ENCODE peak calls at places on chromosomes 3 and 15, in eight cellular contexts. X is tibial artery, K is aorta, A is neuronal stem cell, H is mammary epithelial cell, O is thoracic aorta, G is Peyer's patch, R is SJSA1. I is an unnamed sample.

GRCh38 chr3:172061724-172062184 is 22.4 kb downstream of the FNDC3B start:
- DNase-seq in O (no peak), G (no peak), H (no peak), A (no peak), R (no peak), K (no peak), X (no peak), I (no peak)

GRCh38 chr15:44340410-44340809 is 51.9 kb downstream of the GOLM2 start:
- DNase-seq in H (peak; percentile 86), G (no peak), K (no peak), R (peak; percentile 55), X (no peak), A (no peak), O (no peak), I (no peak)

GRCh38 chr3:7112523-7113056 is 251.7 kb downstream of the GRM7 start:
- DNase-seq in H (no peak), G (no peak), R (no peak), X (no peak), A (no peak), O (no peak), K (no peak), I (no peak)

GRCh38 chr15:98063871-98064270 is 103.4 kb downstream of the ARRDC4 start:
- DNase-seq in H (no peak), X (no peak), A (no peak), G (no peak), R (no peak), O (no peak), K (no peak), I (no peak)

GRCh38 chr3:170802164-170803151 is 67.5 kb downstream of the RPL22L1 start:
- DNase-seq in X (peak; percentile 69), A (no peak), G (no peak), H (peak; percentile 65), R (peak; percentile 88), O (no peak), K (no peak), I (no peak)

GRCh38 chr3:88061749-88062148 is 2.7 kb downstream of the ZNF654 start:
- DNase-seq in O (no peak), G (no peak), R (no peak), X (no peak), K (no peak), A (no peak), H (no peak), I (no peak)

GRCh38 chr3:79027593-79027992 is 740.2 kb downstream of the ROBO1 start:
- DNase-seq in K (no peak), G (no peak), H (no peak), R (no peak), X (no peak), O (no peak), A (no peak), I (no peak)

GRCh38 chr3:177721864-177722370 is 524.6 kb upstream of the TBL1XR1 start:
- DNase-seq in G (no peak), R (no peak), A (no peak), H (no peak), O (no peak), X (no peak), K (no peak), I (no peak)

GRCh38 chr15:36925671-36926421 is 174.5 kb downstream of the MEIS2 start:
- DNase-seq in R (no peak), G (no peak), O (no peak), H (no peak), X (no peak), K (no peak), A (no peak), I (no peak)

GRCh38 chr3:156429125-156429524 is 125.8 kb downstream of the SSR3 start:
- DNase-seq in X (no peak), O (no peak), A (no peak), G (no peak), K (no peak), H (no peak), R (no peak), I (no peak)

GRCh38 chr15:68376447-68377060 is 55.4 kb downstream of the ITGA11 start:
- DNase-seq in K (no peak), G (no peak), O (no peak), H (no peak), R (peak; percentile 27), A (no peak), X (peak; percentile 34), I (no peak)

GRCh38 chr3:22728406-22728805 is 474.7 kb upstream of the UBE2E2 start:
- DNase-seq in R (no peak), G (no peak), H (no peak), X (no peak), O (no peak), K (no peak), A (no peak), I (no peak)

GRCh38 chr3:162196964-162197363 is 700.4 kb downstream of the OTOL1 start:
- DNase-seq in K (no peak), A (no peak), H (no peak), R (no peak), O (no peak), X (no peak), G (no peak), I (no peak)

GRCh38 chr3:117954131-117954530 is 1080.5 kb downstream of the IGSF11 start:
- DNase-seq in K (no peak), H (no peak), G (no peak), X (no peak), O (no peak), R (no peak), A (no peak), I (no peak)

GRCh38 chr15:63576441-63576840 is 20.7 kb upstream of the FBXL22 start:
- DNase-seq in X (no peak), O (no peak), A (no peak), K (no peak), H (no peak), R (no peak), G (no peak), I (no peak)

GRCh38 chr3:48915296-48915695 is 3.3 kb upstream of the ARIH2 start:
- DNase-seq in R (no peak), O (no peak), X (no peak), H (no peak), A (no peak), G (no peak), K (no peak), I (no peak)

GRCh38 chr3:166123088-166123487 is 285.9 kb upstream of the BCHE start:
- DNase-seq in R (no peak), X (no peak), O (no peak), H (no peak), K (no peak), A (no peak), G (no peak), I (no peak)

GRCh38 chr15:96207377-96208006 is 123.0 kb upstream of the NR2F2 start:
- DNase-seq in G (no peak), R (no peak), H (no peak), K (no peak), X (no peak), A (no peak), O (no peak), I (no peak)

GRCh38 chr3:49707113-49707480 is 12.4 kb downstream of the AMIGO3 start:
- DNase-seq in O (no peak), A (no peak), G (no peak), H (peak; percentile 43), X (no peak), R (no peak), K (no peak), I (peak; percentile 11)

GRCh38 chr3:174440741-174441587 is 418.2 kb upstream of the NAALADL2 start:
- DNase-seq in K (peak; percentile 95), H (peak; percentile 87), O (peak; percentile 30), R (peak; percentile 84), G (peak; percentile 89), X (peak; percentile 93), A (peak; percentile 85), I (peak; percentile 88)
- H3K4me1 ChIP-seq in K (peaks cover 4% of the 10 kb centered on the region), H (peaks cover 19% of the 10 kb centered on the region), O (peaks cover 32% of the 10 kb centered on the region), R (peaks cover 22% of the 10 kb centered on the region), G (peaks cover 4% of the 10 kb centered on the region), X (no peaks in the 10 kb centered on the region), A (peaks cover 14% of the 10 kb centered on the region), I (peaks cover 2% of the 10 kb centered on the region)

GRCh38 chr15:57061696-57062095 is 143.3 kb downstream of the TCF12 start:
- DNase-seq in O (no peak), R (no peak), A (no peak), K (no peak), X (no peak), G (no peak), H (no peak), I (no peak)
- H3K4me1 ChIP-seq in O (peaks cover 38% of the 10 kb centered on the region), R (peaks cover 56% of the 10 kb centered on the region), A (peaks cover 7% of the 10 kb centered on the region), K (peaks cover 10% of the 10 kb centered on the region), X (no peaks in the 10 kb centered on the region), G (no peaks in the 10 kb centered on the region), H (peaks cover 42% of the 10 kb centered on the region), I (peaks cover 5% of the 10 kb centered on the region)

GRCh38 chr3:53243165-53243564 is 12.7 kb downstream of the TKT start:
- DNase-seq in H (no peak), K (no peak), A (no peak), X (no peak), G (peak; percentile 49), O (no peak), R (peak; percentile 80), I (peak; percentile 50)

GRCh38 chr3:53243785-53244184 is 12.0 kb downstream of the TKT start:
- DNase-seq in R (no peak), X (no peak), H (no peak), K (no peak), A (no peak), G (peak; percentile 34), O (no peak), I (no peak)

GRCh38 chr3:53242155-53242554 is 13.7 kb downstream of the TKT start:
- DNase-seq in A (no peak), H (no peak), R (no peak), O (no peak), X (no peak), G (no peak), K (no peak), I (no peak)

GRCh38 chr3:53242642-53243041 is 13.2 kb downstream of the TKT start:
- DNase-seq in O (no peak), K (no peak), R (no peak), G (no peak), X (no peak), A (no peak), H (no peak), I (peak; percentile 41)

GRCh38 chr3:53244281-53244680 is 11.5 kb downstream of the TKT start:
- DNase-seq in A (no peak), G (no peak), X (no peak), O (no peak), R (no peak), K (no peak), H (no peak), I (no peak)
- H3K4me1 ChIP-seq in A (peaks cover 17% of the 10 kb centered on the region), G (peaks cover 30% of the 10 kb centered on the region), X (no peaks in the 10 kb centered on the region), O (peaks cover 43% of the 10 kb centered on the region), R (peaks cover 33% of the 10 kb centered on the region), K (no peaks in the 10 kb centered on the region), H (peaks cover 15% of the 10 kb centered on the region), I (peaks cover 15% of the 10 kb centered on the region)

GRCh38 chr15:28891588-28891987 is 5.8 kb downstream of the APBA2 start:
- DNase-seq in A (no peak), H (no peak), K (no peak), G (no peak), R (no peak), O (no peak), X (no peak), I (no peak)

GRCh38 chr15:28888900-28889299 is 3.1 kb downstream of the APBA2 start:
- DNase-seq in K (peak; percentile 59), G (no peak), X (no peak), R (no peak), H (no peak), A (no peak), O (no peak), I (no peak)

GRCh38 chr15:28892789-28893610 is 7.2 kb downstream of the APBA2 start:
- DNase-seq in X (no peak), K (peak; percentile 36), G (no peak), R (no peak), H (no peak), A (no peak), O (no peak), I (no peak)

GRCh38 chr15:28889346-28889745 is 3.6 kb downstream of the APBA2 start:
- DNase-seq in H (no peak), A (no peak), G (no peak), X (no peak), R (no peak), K (peak; percentile 56), O (no peak), I (no peak)

GRCh38 chr15:28890711-28891495 is 5.1 kb downstream of the APBA2 start:
- DNase-seq in R (no peak), K (peak; percentile 23), A (no peak), H (no peak), X (no peak), O (no peak), G (no peak), I (no peak)
- H3K4me1 ChIP-seq in R (peaks cover 30% of the 10 kb centered on the region), K (no peaks in the 10 kb centered on the region), A (peaks cover 8% of the 10 kb centered on the region), H (no peaks in the 10 kb centered on the region), X (no peaks in the 10 kb centered on the region), O (peaks cover 5% of the 10 kb centered on the region), G (peaks cover 7% of the 10 kb centered on the region), I (no peaks in the 10 kb centered on the region)

I was measured in right cardiac atrium.